ENCODE peak calls at places on chromosome 5, in four cellular contexts. One of them, this sample, is unnamed.

GRCh38 chr5:159902444-159903121 is 13.7 kb upstream of the ADRA1B start:
- DNase-seq in Peyer's patch: no peak
- DNase-seq in foreskin fibroblast: no peak
- DNase-seq in hepatocyte: peak; percentile 20
- DNase-seq in this sample: no peak

GRCh38 chr5:74401566-74402320 is 238.8 kb downstream of the ENC1 start:
- DNase-seq in Peyer's patch: no peak
- DNase-seq in foreskin fibroblast: no peak
- DNase-seq in hepatocyte: no peak
- DNase-seq in this sample: no peak

GRCh38 chr5:107235167-107235566 is 435.6 kb downstream of the EFNA5 start:
- DNase-seq in Peyer's patch: no peak
- DNase-seq in foreskin fibroblast: no peak
- DNase-seq in hepatocyte: no peak
- DNase-seq in this sample: no peak

GRCh38 chr5:149228610-149229297 is 42.9 kb upstream of the AFAP1L1 start:
- DNase-seq in Peyer's patch: no peak
- DNase-seq in foreskin fibroblast: peak; percentile 88
- DNase-seq in hepatocyte: peak; percentile 69
- DNase-seq in this sample: no peak

GRCh38 chr5:76537073-76537543 is 86.1 kb downstream of the F2RL2 start:
- DNase-seq in Peyer's patch: no peak
- DNase-seq in foreskin fibroblast: no peak
- DNase-seq in hepatocyte: peak; percentile 34
- DNase-seq in this sample: no peak

GRCh38 chr5:141506381-141507155 is 17.7 kb downstream of the PCDHGC5 start:
- DNase-seq in Peyer's patch: no peak
- DNase-seq in foreskin fibroblast: no peak
- DNase-seq in hepatocyte: no peak
- DNase-seq in this sample: no peak

GRCh38 chr5:128706269-128706668 is 168.2 kb upstream of the FBN2 start:
- DNase-seq in Peyer's patch: no peak
- DNase-seq in foreskin fibroblast: no peak
- DNase-seq in hepatocyte: no peak
- DNase-seq in this sample: no peak

GRCh38 chr5:134110382-134110781 is 4.1 kb upstream of the TCF7 start:
- DNase-seq in Peyer's patch: no peak
- DNase-seq in foreskin fibroblast: no peak
- DNase-seq in hepatocyte: no peak
- DNase-seq in this sample: no peak

GRCh38 chr5:132629230-132629944 is 28.6 kb upstream of the IL13 start:
- DNase-seq in Peyer's patch: no peak
- DNase-seq in foreskin fibroblast: no peak
- DNase-seq in hepatocyte: no peak
- DNase-seq in this sample: no peak

GRCh38 chr5:176162206-176162605 is 76.0 kb upstream of the SIMC1 start:
- DNase-seq in Peyer's patch: no peak
- DNase-seq in foreskin fibroblast: no peak
- DNase-seq in hepatocyte: no peak
- DNase-seq in this sample: no peak

GRCh38 chr5:115559524-115559923 is 14.9 kb upstream of the FEM1C start:
- DNase-seq in Peyer's patch: no peak
- DNase-seq in foreskin fibroblast: peak; percentile 76
- DNase-seq in hepatocyte: no peak
- DNase-seq in this sample: no peak

GRCh38 chr5:15203376-15203775 is 296.6 kb upstream of the FBXL7 start:
- DNase-seq in Peyer's patch: no peak
- DNase-seq in foreskin fibroblast: peak; percentile 40
- DNase-seq in hepatocyte: no peak
- DNase-seq in this sample: no peak

GRCh38 chr5:58094031-58094430 is 365.9 kb downstream of the PLK2 start:
- DNase-seq in Peyer's patch: no peak
- DNase-seq in foreskin fibroblast: no peak
- DNase-seq in hepatocyte: no peak
- DNase-seq in this sample: no peak

GRCh38 chr5:59123595-59124561 is 541.0 kb downstream of the RAB3C start:
- DNase-seq in Peyer's patch: no peak
- DNase-seq in foreskin fibroblast: no peak
- DNase-seq in hepatocyte: no peak
- DNase-seq in this sample: no peak

GRCh38 chr5:53879708-53880356 is 319.4 kb downstream of the NDUFS4 start:
- DNase-seq in Peyer's patch: no peak
- DNase-seq in foreskin fibroblast: no peak
- DNase-seq in hepatocyte: no peak
- DNase-seq in this sample: no peak

GRCh38 chr5:126912607-126913006 is 117.8 kb downstream of the MARCHF3 start:
- DNase-seq in Peyer's patch: no peak
- DNase-seq in foreskin fibroblast: peak; percentile 70
- DNase-seq in hepatocyte: no peak
- DNase-seq in this sample: no peak

GRCh38 chr5:151620463-151620844 is 29.3 kb upstream of the FAT2 start:
- DNase-seq in Peyer's patch: no peak
- DNase-seq in foreskin fibroblast: no peak
- DNase-seq in hepatocyte: no peak
- DNase-seq in this sample: no peak

GRCh38 chr5:81010636-81011035 is 50.5 kb downstream of the RASGRF2 start:
- DNase-seq in Peyer's patch: no peak
- DNase-seq in foreskin fibroblast: no peak
- DNase-seq in hepatocyte: no peak
- DNase-seq in this sample: no peak

GRCh38 chr5:125481506-125482455 is 735.3 kb upstream of the ZNF608 start:
- DNase-seq in Peyer's patch: no peak
- DNase-seq in foreskin fibroblast: no peak
- DNase-seq in hepatocyte: no peak
- DNase-seq in this sample: no peak

DNA sequence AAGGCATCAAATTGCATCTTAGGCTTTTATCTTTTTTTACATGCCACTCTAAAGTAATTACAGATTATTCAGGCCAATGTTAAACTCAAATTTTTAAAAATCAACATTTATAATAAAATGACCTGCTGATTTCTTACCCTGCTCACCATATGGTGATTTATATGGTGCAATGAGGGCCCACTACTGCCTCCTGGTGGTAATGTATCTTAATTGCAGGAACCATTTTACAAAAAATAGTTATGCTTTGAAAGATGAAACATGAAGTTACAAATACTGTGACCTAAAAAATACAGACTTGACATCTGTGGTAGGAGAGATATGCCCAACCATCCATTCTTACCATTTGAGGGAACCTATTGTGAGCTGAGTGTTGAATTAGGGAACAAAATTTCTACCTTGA is 292.6 kb upstream of the TAS2R1 start:
- DNase-seq in Peyer's patch: no peak
- DNase-seq in foreskin fibroblast: no peak
- DNase-seq in hepatocyte: no peak
- DNase-seq in this sample: no peak
- TF ChIP-seq CTCF in Peyer's patch: no peak
- TF ChIP-seq CTCF in foreskin fibroblast: peak; percentile 19
- TF ChIP-seq CTCF in hepatocyte: no peak
- TF ChIP-seq CTCF in this sample: peak; percentile 21

GRCh38 chr5:166910995-166911394 is 1380.5 kb upstream of the WWC1 start:
- DNase-seq in Peyer's patch: no peak
- DNase-seq in foreskin fibroblast: no peak
- DNase-seq in hepatocyte: no peak
- DNase-seq in this sample: no peak

DNA sequence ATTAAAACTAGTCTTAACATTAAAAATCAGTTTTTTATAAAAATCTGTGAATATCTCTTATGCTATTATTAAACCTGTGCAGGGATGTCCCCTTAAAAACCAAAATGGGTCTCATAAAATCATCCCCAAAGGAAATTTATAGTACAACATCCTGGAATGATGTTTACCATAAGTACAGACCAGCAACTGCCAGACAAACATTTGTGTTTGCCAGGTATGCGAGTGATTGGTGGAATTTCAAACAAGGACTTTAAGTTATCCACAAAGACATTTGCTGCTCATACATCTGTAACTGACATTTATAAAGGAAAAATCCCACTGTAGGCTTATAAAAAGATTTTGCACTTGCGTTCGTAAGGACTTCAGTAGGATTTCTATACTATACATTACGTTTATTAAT is 1375.4 kb upstream of the WWC1 start:
- DNase-seq in Peyer's patch: no peak
- DNase-seq in foreskin fibroblast: no peak
- DNase-seq in hepatocyte: no peak
- DNase-seq in this sample: no peak
- TF ChIP-seq CTCF in Peyer's patch: no peak
- TF ChIP-seq CTCF in foreskin fibroblast: no peak
- TF ChIP-seq CTCF in hepatocyte: no peak
- TF ChIP-seq CTCF in this sample: no peak

GRCh38 chr5:60161340-60161934 is 267.9 kb upstream of the PDE4D start:
- DNase-seq in Peyer's patch: no peak
- DNase-seq in foreskin fibroblast: peak; percentile 2
- DNase-seq in hepatocyte: peak; percentile 35
- DNase-seq in this sample: no peak
- TF ChIP-seq CTCF in Peyer's patch: peak; percentile 24
- TF ChIP-seq CTCF in foreskin fibroblast: peak; percentile 46
- TF ChIP-seq CTCF in hepatocyte: peak; percentile 48
- TF ChIP-seq CTCF in this sample: no peak

GRCh38 chr5:121630402-121630801 is 221.3 kb upstream of the FTMT start:
- DNase-seq in Peyer's patch: no peak
- DNase-seq in foreskin fibroblast: peak; percentile 1
- DNase-seq in hepatocyte: peak; percentile 22
- DNase-seq in this sample: no peak
- TF ChIP-seq CTCF in Peyer's patch: no peak
- TF ChIP-seq CTCF in foreskin fibroblast: peak; percentile 34
- TF ChIP-seq CTCF in hepatocyte: peak; percentile 51
- TF ChIP-seq CTCF in this sample: no peak

GRCh38 chr5:174511711-174512253 is 212.6 kb upstream of the MSX2 start:
- DNase-seq in Peyer's patch: no peak
- DNase-seq in foreskin fibroblast: peak; percentile 29
- DNase-seq in hepatocyte: no peak
- DNase-seq in this sample: no peak

GRCh38 chr5:174516741-174517140 is 207.6 kb upstream of the MSX2 start:
- DNase-seq in Peyer's patch: no peak
- DNase-seq in foreskin fibroblast: no peak
- DNase-seq in hepatocyte: no peak
- DNase-seq in this sample: no peak

GRCh38 chr5:174514325-174514724 is 210.1 kb upstream of the MSX2 start:
- DNase-seq in Peyer's patch: no peak
- DNase-seq in foreskin fibroblast: no peak
- DNase-seq in hepatocyte: no peak
- DNase-seq in this sample: no peak

GRCh38 chr5:174518512-174518911 is 205.9 kb upstream of the MSX2 start:
- DNase-seq in Peyer's patch: no peak
- DNase-seq in foreskin fibroblast: no peak
- DNase-seq in hepatocyte: no peak
- DNase-seq in this sample: no peak

GRCh38 chr5:174514983-174515394 is 209.4 kb upstream of the MSX2 start:
- DNase-seq in Peyer's patch: peak; percentile 67
- DNase-seq in foreskin fibroblast: no peak
- DNase-seq in hepatocyte: no peak
- DNase-seq in this sample: no peak
- TF ChIP-seq CTCF in Peyer's patch: no peak
- TF ChIP-seq CTCF in foreskin fibroblast: no peak
- TF ChIP-seq CTCF in hepatocyte: no peak
- TF ChIP-seq CTCF in this sample: no peak

GRCh38 chr5:23330726-23331125 is 176.7 kb upstream of the PRDM9 start:
- DNase-seq in Peyer's patch: no peak
- DNase-seq in foreskin fibroblast: no peak
- DNase-seq in hepatocyte: no peak
- DNase-seq in this sample: no peak

DNA sequence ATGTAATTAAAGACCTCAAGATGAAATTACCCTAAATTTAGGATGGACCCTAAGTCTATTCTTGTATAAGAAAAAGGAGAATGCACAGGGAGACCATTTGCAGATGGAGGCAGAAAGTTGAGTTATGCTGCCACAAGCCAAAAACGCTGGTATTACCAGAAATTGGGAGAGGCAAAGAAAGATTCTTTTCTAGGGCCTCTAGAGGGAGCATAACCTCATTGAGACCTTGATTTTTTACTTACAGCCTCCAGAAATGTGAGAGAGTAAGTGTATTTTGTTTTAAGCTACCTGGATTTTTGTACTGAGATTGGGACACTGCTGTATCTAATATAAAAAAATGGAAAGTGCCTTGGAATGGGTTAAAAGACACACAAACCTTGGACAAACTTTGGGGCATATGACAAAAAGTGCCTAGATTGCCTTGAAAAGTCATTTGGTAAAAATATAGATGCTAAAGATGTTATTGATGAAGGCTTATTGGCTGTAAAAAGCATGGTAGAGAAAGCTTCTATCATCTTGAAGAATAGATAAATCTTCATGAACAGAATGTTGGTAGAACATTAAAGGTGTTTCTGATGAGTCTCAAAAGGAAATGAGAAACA is 174.7 kb upstream of the PRDM9 start:
- DNase-seq in Peyer's patch: no peak
- DNase-seq in foreskin fibroblast: no peak
- DNase-seq in hepatocyte: peak; percentile 18
- DNase-seq in this sample: no peak
- TF ChIP-seq CTCF in Peyer's patch: no peak
- TF ChIP-seq CTCF in foreskin fibroblast: no peak
- TF ChIP-seq CTCF in hepatocyte: peak; percentile 44
- TF ChIP-seq CTCF in this sample: no peak

GRCh38 chr5:10153394-10153793 is 96.3 kb downstream of the ATPSCKMT start:
- DNase-seq in Peyer's patch: no peak
- DNase-seq in foreskin fibroblast: no peak
- DNase-seq in hepatocyte: no peak
- DNase-seq in this sample: no peak

GRCh38 chr5:10157085-10157669 is 92.5 kb downstream of the ATPSCKMT start:
- DNase-seq in Peyer's patch: no peak
- DNase-seq in foreskin fibroblast: no peak
- DNase-seq in hepatocyte: no peak
- DNase-seq in this sample: no peak

GRCh38 chr5:10162468-10162867 is 87.2 kb downstream of the ATPSCKMT start:
- DNase-seq in Peyer's patch: no peak
- DNase-seq in foreskin fibroblast: no peak
- DNase-seq in hepatocyte: no peak
- DNase-seq in this sample: no peak

GRCh38 chr5:10161778-10162177 is 87.9 kb downstream of the ATPSCKMT start:
- DNase-seq in Peyer's patch: no peak
- DNase-seq in foreskin fibroblast: no peak
- DNase-seq in hepatocyte: no peak
- DNase-seq in this sample: no peak

DNA sequence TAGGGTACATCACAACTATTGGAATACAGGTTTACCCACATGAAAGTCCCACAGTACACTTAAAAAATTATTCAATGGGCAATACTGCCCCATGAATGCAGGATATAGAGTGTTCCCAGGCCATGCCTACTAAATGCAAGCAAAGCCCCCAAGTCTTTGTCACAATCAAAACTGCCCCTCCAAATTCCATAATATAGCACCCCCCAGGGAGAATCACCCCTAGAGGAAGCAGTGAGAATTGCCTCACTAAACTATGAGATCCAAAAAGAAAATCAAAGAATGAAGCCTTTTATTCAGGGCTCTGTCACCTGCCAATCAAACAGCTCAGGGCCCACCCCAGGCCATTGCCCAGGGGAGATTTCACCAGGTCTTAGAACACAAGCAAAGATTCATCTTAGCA is 90.8 kb downstream of the ATPSCKMT start:
- DNase-seq in Peyer's patch: no peak
- DNase-seq in foreskin fibroblast: no peak
- DNase-seq in hepatocyte: no peak
- DNase-seq in this sample: no peak
- TF ChIP-seq CTCF in Peyer's patch: no peak
- TF ChIP-seq CTCF in foreskin fibroblast: no peak
- TF ChIP-seq CTCF in hepatocyte: no peak
- TF ChIP-seq CTCF in this sample: no peak

GRCh38 chr5:6583049-6583880 is 49.6 kb downstream of the NSUN2 start:
- DNase-seq in Peyer's patch: no peak
- DNase-seq in foreskin fibroblast: peak; percentile 14
- DNase-seq in hepatocyte: peak; percentile 69
- DNase-seq in this sample: no peak
- TF ChIP-seq CTCF in Peyer's patch: no peak
- TF ChIP-seq CTCF in foreskin fibroblast: peak; percentile 9
- TF ChIP-seq CTCF in hepatocyte: peak; percentile 30
- TF ChIP-seq CTCF in this sample: no peak

GRCh38 chr5:32057157-32058096 is 116.7 kb downstream of the GOLPH3 start:
- DNase-seq in Peyer's patch: no peak
- DNase-seq in foreskin fibroblast: peak; percentile 30
- DNase-seq in hepatocyte: no peak
- DNase-seq in this sample: no peak
- TF ChIP-seq CTCF in Peyer's patch: no peak
- TF ChIP-seq CTCF in foreskin fibroblast: peak; percentile 5
- TF ChIP-seq CTCF in hepatocyte: no peak
- TF ChIP-seq CTCF in this sample: peak; percentile 22

This sample was measured in natural killer cell.